ENCODE peak calls at places on chromosomes 5 and 9, in seven cellular contexts. K is H1, Z is HCT116, J is SK-N-SH, H is K562, R is GM12878, E is HepG2. A is an unnamed sample.

GRCh38 chr9:127021664-127022337 is 100.6 kb downstream of the ANGPTL2 start:
- DNase-seq in E (no peak), Z (no peak), R (no peak), H (peak; percentile 18), K (no peak), J (peak; percentile 79), A (no peak)

GRCh38 chr5:123107343-123108240 is 18.6 kb downstream of the PRDM6 start:
- DNase-seq in J (no peak), R (no peak), H (no peak), E (no peak), Z (no peak), K (no peak), A (no peak)

GRCh38 chr5:168023190-168023589 is 268.3 kb upstream of the WWC1 start:
- DNase-seq in E (no peak), H (no peak), K (no peak), R (no peak), J (peak; percentile 87), Z (no peak), A (no peak)

GRCh38 chr5:170623576-170624181 is 119.9 kb downstream of the KCNIP1 start:
- DNase-seq in R (no peak), Z (peak; percentile 48), H (peak; percentile 55), E (peak; percentile 20), J (peak; percentile 63), K (peak; percentile 79), A (peak; percentile 58)

GRCh38 chr5:136113606-136114005 is 19.0 kb upstream of the SMAD5 start:
- DNase-seq in R (no peak), E (no peak), Z (no peak), J (no peak), H (no peak), K (no peak), A (no peak)

GRCh38 chr9:95143591-95144561 is 173.6 kb downstream of the FANCC start:
- DNase-seq in H (no peak), R (no peak), Z (no peak), K (no peak), J (no peak), E (peak; percentile 62), A (no peak)

GRCh38 chr5:57720656-57721055 is 238.0 kb upstream of the ACTBL2 start:
- DNase-seq in K (no peak), E (no peak), J (no peak), H (no peak), R (no peak), Z (no peak), A (no peak)

GRCh38 chr9:16679327-16679821 is 191.1 kb downstream of the BNC2 start:
- DNase-seq in Z (no peak), R (no peak), J (peak; percentile 34), E (no peak), H (no peak), K (no peak), A (no peak)

GRCh38 chr9:79759460-79759859 is 187.7 kb downstream of the TLE4 start:
- DNase-seq in H (no peak), Z (no peak), J (no peak), R (no peak), K (no peak), E (no peak), A (no peak)

GRCh38 chr5:96790851-96791513 is 16.8 kb downstream of the ERAP1 start:
- DNase-seq in R (no peak), Z (no peak), J (no peak), H (no peak), E (no peak), K (no peak), A (no peak)

GRCh38 chr9:74496819-74497749 is at the start of gene RORB:
- DNase-seq in Z (no peak), J (peak; percentile 93), E (no peak), K (peak; percentile 82), R (no peak), H (peak; percentile 54), A (peak; percentile 90)

GRCh38 chr9:123544007-123544827 is 188.2 kb downstream of the CRB2 start:
- DNase-seq in R (no peak), E (peak; percentile 14), H (peak; percentile 45), Z (peak; percentile 12), J (peak; percentile 64), K (no peak), A (peak; percentile 37)

GRCh38 chr5:98911221-98912040 is 17.4 kb downstream of the CHD1 start:
- DNase-seq in R (no peak), Z (no peak), K (no peak), E (no peak), H (no peak), J (no peak), A (no peak)

GRCh38 chr9:12667892-12668291 is 25.3 kb upstream of the TYRP1 start:
- DNase-seq in Z (no peak), R (no peak), J (no peak), K (no peak), H (no peak), E (no peak), A (no peak)

DNA sequence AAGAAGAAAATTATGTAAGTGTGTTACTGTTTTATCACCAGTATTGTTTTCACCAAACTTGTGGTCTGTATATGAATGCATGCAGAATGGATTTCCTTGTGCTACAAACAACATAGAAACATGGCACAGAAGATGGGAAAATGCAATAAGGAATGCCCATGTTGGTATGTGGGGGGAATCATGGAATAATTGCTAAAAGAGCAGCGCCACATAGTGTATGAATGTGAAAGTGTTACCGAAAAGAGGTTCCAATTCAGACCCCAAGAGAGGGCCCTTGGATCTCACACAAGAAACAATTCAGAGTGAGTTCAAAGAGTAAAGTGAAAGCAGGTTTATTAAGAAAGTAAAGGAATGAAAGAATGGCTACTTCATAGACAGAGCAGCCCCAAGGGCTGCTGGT is 26.4 kb upstream of the TYRP1 start:
- DNase-seq in J (no peak), K (no peak), H (no peak), E (peak; percentile 2), R (no peak), Z (no peak), A (no peak)
- TF ChIP-seq JUND in J (no peak), K (no peak), H (no peak), E (no peak), R (no peak), Z (no peak), A (no peak)

GRCh38 chr9:98171176-98171925 is 21.1 kb downstream of the CORO2A start:
- DNase-seq in J (peak; percentile 47), K (no peak), H (no peak), E (no peak), Z (no peak), R (no peak), A (no peak)

GRCh38 chr9:98172604-98173003 is 19.8 kb downstream of the CORO2A start:
- DNase-seq in Z (no peak), R (no peak), J (no peak), K (no peak), E (peak; percentile 40), H (no peak), A (peak; percentile 82)

GRCh38 chr9:98168153-98168780 is 24.2 kb downstream of the CORO2A start:
- DNase-seq in J (no peak), H (no peak), R (no peak), K (no peak), E (no peak), Z (no peak), A (no peak)

GRCh38 chr9:98164912-98165311 is 27.5 kb downstream of the CORO2A start:
- DNase-seq in Z (no peak), R (no peak), J (no peak), K (no peak), E (no peak), H (no peak), A (no peak)

DNA sequence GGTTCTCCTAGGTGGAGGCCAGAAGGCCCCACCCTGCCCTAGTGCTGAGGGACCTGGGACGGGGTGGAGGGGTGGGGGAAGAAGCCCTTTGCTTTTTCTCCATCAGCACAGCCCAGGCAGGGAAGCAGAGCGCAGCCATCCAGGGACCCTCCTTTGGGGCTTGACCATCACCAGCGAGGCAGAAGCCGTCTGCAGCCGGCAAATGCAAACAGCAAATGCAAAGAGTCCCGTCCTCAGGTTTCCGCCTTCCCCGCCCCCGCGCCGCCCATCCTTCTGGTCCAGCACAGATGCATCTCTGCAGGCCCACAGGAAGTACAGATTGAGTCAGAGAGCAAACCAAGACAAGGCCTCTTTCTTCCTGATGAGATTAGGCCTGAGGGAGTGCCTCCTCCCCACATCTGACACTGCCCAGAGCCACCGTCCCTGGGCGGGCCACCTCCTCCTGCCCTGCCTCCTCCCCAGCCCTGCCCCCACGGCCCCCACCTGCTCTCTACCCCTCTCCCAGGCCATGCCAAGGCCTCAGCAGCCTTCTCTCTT is 23.4 kb downstream of the CORO2A start:
- DNase-seq in J (peak; percentile 83), K (peak; percentile 72), R (peak; percentile 65), E (peak; percentile 85), H (peak; percentile 89), Z (no peak), A (no peak)
- TF ChIP-seq JUND in J (no peak), K (no peak), R (no peak), E (no peak), H (peak; percentile 74), Z (no peak), A (no peak)

GRCh38 chr5:151296974-151297373 is 6.6 kb downstream of the SLC36A3 start:
- DNase-seq in K (no peak), E (no peak), R (no peak), J (no peak), Z (no peak), H (no peak), A (no peak)

GRCh38 chr5:151296478-151296830 is 7.1 kb downstream of the SLC36A3 start:
- DNase-seq in E (no peak), K (no peak), J (no peak), Z (no peak), H (no peak), R (no peak), A (no peak)

GRCh38 chr5:151295801-151296477 is 7.6 kb downstream of the SLC36A3 start:
- DNase-seq in E (no peak), Z (no peak), H (no peak), R (no peak), J (no peak), K (no peak), A (no peak)

GRCh38 chr5:151298465-151298864 is 5.1 kb downstream of the SLC36A3 start:
- DNase-seq in R (no peak), H (no peak), Z (no peak), J (no peak), K (no peak), E (no peak), A (no peak)

DNA sequence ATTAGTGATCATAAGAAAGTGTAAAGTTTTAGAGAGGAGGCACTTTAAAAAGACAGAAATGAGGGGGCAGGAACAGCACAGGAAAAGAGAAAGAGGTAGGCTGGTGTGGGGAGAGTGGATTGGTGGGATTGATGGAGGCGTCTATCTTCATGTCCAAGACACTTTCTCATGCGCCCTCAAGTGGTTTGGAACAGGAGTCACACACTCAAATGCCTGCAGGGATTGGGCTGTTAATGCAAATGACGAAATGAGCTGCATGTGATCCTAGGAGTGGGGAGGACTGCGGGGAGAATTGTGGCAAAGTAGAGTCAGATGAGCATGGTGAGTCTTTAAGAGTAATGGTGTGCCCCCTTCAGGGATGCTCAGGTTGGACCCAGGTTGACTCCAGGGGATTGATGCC is 5.5 kb downstream of the SLC36A3 start:
- DNase-seq in H (peak; percentile 34), J (peak; percentile 56), E (peak; percentile 68), R (peak; percentile 26), K (no peak), Z (peak; percentile 33), A (peak; percentile 84)
- TF ChIP-seq JUND in H (no peak), J (no peak), E (no peak), R (no peak), K (no peak), Z (no peak), A (no peak)

DNA sequence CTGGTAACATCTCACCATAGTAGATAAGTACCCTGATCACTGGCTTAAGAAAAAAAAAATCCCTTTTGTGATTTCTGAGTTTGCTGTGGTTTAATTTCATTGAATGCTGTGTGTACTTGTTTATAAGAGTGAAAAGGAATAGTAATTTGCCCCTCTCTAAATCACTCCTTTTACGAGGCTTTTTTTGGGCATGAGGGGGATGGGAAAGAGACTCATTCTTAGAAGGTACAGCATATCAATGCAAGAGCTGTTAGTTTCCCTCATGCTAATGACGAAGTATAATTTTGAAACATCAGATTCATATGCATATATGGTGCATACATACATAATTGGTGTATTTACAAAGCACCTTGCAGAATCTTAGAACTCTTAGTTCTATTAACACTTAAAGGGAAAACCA is 2.4 kb upstream of the SLC44A1 start:
- DNase-seq in Z (no peak), K (no peak), E (no peak), H (no peak), J (no peak), R (no peak), A (no peak)
- TF ChIP-seq JUND in Z (no peak), K (no peak), E (no peak), H (no peak), J (no peak), R (no peak), A (no peak)

A was measured in T47D.